ENCODE peak calls at places on chromosomes 6 and 20, in six cellular contexts. N is heart left ventricle, A is A549, J is thoracic aorta, G is cardiac muscle cell, V is stomach. M is an unnamed sample. For H3K4me1, the result is how much of the 10 kb centered on the place peaks cover.

GRCh38 chr6:117992856-117993255 is 85.8 kb downstream of the SLC35F1 start:
- DNase-seq in A (no peak), V (no peak), J (no peak), N (no peak), G (no peak), M (no peak)

GRCh38 chr6:167569041-167569805 is 244.3 kb downstream of the TTLL2 start:
- DNase-seq in N (no peak), J (no peak), A (no peak), G (no peak), V (no peak), M (peak)

GRCh38 chr6:84728602-84729001 is 35.8 kb downstream of the TBX18 start:
- DNase-seq in N (no peak), G (peak), V (no peak), J (no peak), A (peak), M (no peak)

GRCh38 chr6:128097019-128097418 is 196.2 kb upstream of the THEMIS start:
- DNase-seq in A (no peak), J (no peak), G (no peak), V (no peak), N (no peak), M (no peak)

GRCh38 chr20:10090588-10091166 is 55.9 kb downstream of the ANKEF1 start:
- DNase-seq in J (no peak), N (peak), A (peak), V (peak), G (peak), M (no peak)

GRCh38 chr6:7468382-7469081 is 72.9 kb upstream of the DSP start:
- DNase-seq in N (peak), A (peak), V (no peak), G (peak), J (no peak), M (no peak)

GRCh38 chr20:8602389-8603116 is 466.3 kb upstream of the PLCB4 start:
- DNase-seq in A (no peak), V (no peak), N (no peak), G (peak), J (no peak), M (no peak)

GRCh38 chr6:56802570-56802969 is 152.3 kb upstream of the BEND6 start:
- DNase-seq in V (no peak), J (no peak), N (no peak), A (peak), G (peak), M (no peak)

GRCh38 chr20:43843096-43843964 is 71.3 kb upstream of the TOX2 start:
- DNase-seq in N (no peak), V (no peak), J (no peak), G (peak), A (peak), M (peak)

GRCh38 chr6:133623065-133623464 is 265.8 kb upstream of the TCF21 start:
- DNase-seq in V (no peak), J (no peak), N (no peak), G (peak), A (peak), M (no peak)

GRCh38 chr6:39280247-39280731 is 33.9 kb downstream of the KCNK17 start:
- DNase-seq in J (no peak), A (peak), N (no peak), G (no peak), V (peak), M (no peak)

GRCh38 chr6:133834472-133835170 is 54.3 kb upstream of the TCF21 start:
- DNase-seq in J (no peak), V (no peak), N (no peak), A (peak), G (no peak), M (no peak)

GRCh38 chr20:47710665-47711045 is 74.6 kb downstream of the SULF2 start:
- DNase-seq in G (no peak), A (no peak), J (no peak), N (no peak), V (no peak), M (no peak)

GRCh38 chr6:153207041-153207440 is 76.0 kb upstream of the RGS17 start:
- DNase-seq in G (no peak), N (no peak), J (no peak), A (no peak), V (no peak), M (no peak)

GRCh38 chr6:134714679-134715078 is 235.2 kb downstream of the ALDH8A1 start:
- DNase-seq in A (no peak), N (no peak), V (no peak), G (peak), J (no peak), M (no peak)

GRCh38 chr20:18011951-18012645 is 43.3 kb downstream of the MGME1 start:
- DNase-seq in G (no peak), J (no peak), A (no peak), V (no peak), N (no peak), M (no peak)

GRCh38 chr6:99016355-99016754 is 68.6 kb upstream of the FBXL4 start:
- DNase-seq in A (no peak), V (no peak), N (no peak), G (no peak), J (no peak), M (no peak)

GRCh38 chr6:145319605-145320004 is 415.7 kb downstream of the EPM2A start:
- DNase-seq in V (no peak), J (no peak), G (no peak), A (no peak), N (no peak), M (no peak)

GRCh38 chr6:55497694-55498093 is 81.3 kb downstream of the HMGCLL1 start:
- DNase-seq in N (no peak), A (no peak), V (no peak), J (no peak), G (no peak), M (no peak)

GRCh38 chr6:160174681-160175080 is 53.1 kb downstream of the SLC22A1 start:
- DNase-seq in G (no peak), A (no peak), N (no peak), V (no peak), J (no peak), M (no peak)

GRCh38 chr6:144305985-144306384 is 20.9 kb downstream of the UTRN start:
- DNase-seq in A (no peak), G (no peak), J (no peak), V (no peak), N (no peak), M (no peak)

GRCh38 chr6:167341038-167341613 is 16.2 kb downstream of the TTLL2 start:
- DNase-seq in V (no peak), N (no peak), A (no peak), J (no peak), G (no peak), M (no peak)

GRCh38 chr6:90025418-90026089 is 131.3 kb downstream of the GJA10 start:
- DNase-seq in V (no peak), N (no peak), A (peak), G (peak), J (no peak), M (no peak)

GRCh38 chr6:104256547-104257144 is 603.1 kb downstream of the HACE1 start:
- DNase-seq in V (no peak), N (no peak), A (no peak), G (no peak), J (no peak), M (no peak)

GRCh38 chr20:34675993-34676641 is 775 bp downstream of the PIGU start:
- DNase-seq in G (no peak), J (no peak), A (no peak), V (no peak), N (no peak), M (no peak)

GRCh38 chr6:99575544-99576227 is 7.2 kb upstream of the CCNC start:
- DNase-seq in N (no peak), A (no peak), J (no peak), G (no peak), V (no peak), M (no peak)

GRCh38 chr6:22113046-22113766 is 183.6 kb downstream of the PRL start:
- DNase-seq in J (peak), A (peak), V (no peak), G (peak), N (no peak), M (no peak)

GRCh38 chr6:165231177-165231576 is 78.2 kb downstream of the C6orf118 start:
- DNase-seq in J (no peak), A (no peak), V (no peak), G (no peak), N (no peak), M (no peak)

GRCh38 chr6:14281831-14282230 is 164.3 kb downstream of the CD83 start:
- DNase-seq in J (no peak), A (no peak), V (no peak), N (no peak), G (no peak), M (no peak)

GRCh38 chr6:40539853-40540252 is 47.3 kb downstream of the LRFN2 start:
- DNase-seq in J (no peak), A (no peak), G (no peak), N (no peak), V (no peak), M (no peak)

GRCh38 chr6:40474937-40475336 is 112.2 kb downstream of the LRFN2 start:
- DNase-seq in G (no peak), J (no peak), V (no peak), A (no peak), N (no peak), M (no peak)

GRCh38 chr20:47791084-47791599 is 5.9 kb upstream of the SULF2 start:
- DNase-seq in J (no peak), V (no peak), N (no peak), G (no peak), A (no peak), M (no peak)

GRCh38 chr6:112939543-112939942 is 592.4 kb downstream of the RFPL4B start:
- DNase-seq in J (no peak), A (no peak), V (no peak), G (peak), N (no peak), M (no peak)

GRCh38 chr6:21259660-21260059 is 333.9 kb upstream of the SOX4 start:
- DNase-seq in N (no peak), A (no peak), V (no peak), G (no peak), J (no peak), M (no peak)

GRCh38 chr6:161111256-161111655 is 119.7 kb downstream of the MAP3K4 start:
- DNase-seq in A (no peak), J (no peak), V (no peak), G (no peak), N (no peak), M (no peak)

GRCh38 chr20:19692685-19693119 is 65.4 kb upstream of the RIN2 start:
- DNase-seq in N (peak), J (no peak), V (peak), A (peak), G (peak), M (no peak)

GRCh38 chr6:44224978-44225330 is 1.6 kb downstream of the SLC29A1 start:
- DNase-seq in A (no peak), J (no peak), V (no peak), G (no peak), N (no peak), M (no peak)
- H3K4me3 ChIP-seq in A (no peak), J (no peak), V (peak), G (no peak), N (peak), M (no peak)

DNA sequence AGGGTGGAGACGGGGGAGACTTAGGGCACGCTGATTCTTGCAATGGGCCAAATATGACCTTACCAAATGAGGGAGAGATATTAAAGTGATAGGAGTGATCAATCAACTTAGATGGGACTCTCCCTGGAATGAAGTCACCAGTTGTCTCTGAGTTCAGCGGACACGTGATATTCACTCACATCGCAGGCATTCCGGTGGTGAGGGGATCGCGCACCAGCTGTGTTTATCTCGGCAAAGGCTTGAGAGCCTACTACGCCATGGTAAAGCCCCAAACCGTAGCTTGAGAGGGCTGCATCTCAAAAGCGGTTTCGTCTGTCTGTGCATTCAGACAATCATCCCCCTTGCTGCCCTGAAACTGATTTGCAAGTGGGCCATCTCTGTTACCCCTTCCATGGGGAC is 5.5 kb downstream of the BMP7 start:
- DNase-seq in G (no peak), V (no peak), A (no peak), N (no peak), J (no peak), M (no peak)
- H3K4me1 ChIP-seq in G (half or more), V (half or more), A (under half), N (under half), J (under half), M (under half)

GRCh38 chr20:15047561-15047960 is 710.1 kb upstream of the FLRT3 start:
- DNase-seq in G (no peak), J (no peak), N (no peak), V (no peak), A (no peak), M (no peak)

GRCh38 chr20:15045246-15045645 is 707.8 kb upstream of the FLRT3 start:
- DNase-seq in J (no peak), G (peak), N (no peak), A (no peak), V (no peak), M (no peak)

GRCh38 chr20:15042723-15043122 is 705.3 kb upstream of the FLRT3 start:
- DNase-seq in A (no peak), G (no peak), V (no peak), N (no peak), J (no peak), M (no peak)

GRCh38 chr20:15047100-15047499 is 709.7 kb upstream of the FLRT3 start:
- DNase-seq in V (no peak), A (no peak), N (no peak), G (no peak), J (no peak), M (no peak)
- H3K4me3 ChIP-seq in V (no peak), A (no peak), N (no peak), G (no peak), J (no peak), M (no peak)

GRCh38 chr20:49696594-49696993 is 17.1 kb downstream of the B4GALT5 start:
- DNase-seq in A (no peak), V (no peak), N (no peak), J (no peak), G (no peak), M (no peak)
- H3K4me1 ChIP-seq in A (half or more), V (half or more), N (half or more), J (under half), G (under half), M (half or more)

GRCh38 chr20:61257596-61257995 is 5.5 kb downstream of the CDH4 start:
- DNase-seq in A (no peak), V (no peak), G (no peak), N (no peak), J (no peak), M (no peak)
- H3K4me3 ChIP-seq in A (no peak), V (no peak), G (no peak), N (no peak), J (no peak), M (no peak)

DNA sequence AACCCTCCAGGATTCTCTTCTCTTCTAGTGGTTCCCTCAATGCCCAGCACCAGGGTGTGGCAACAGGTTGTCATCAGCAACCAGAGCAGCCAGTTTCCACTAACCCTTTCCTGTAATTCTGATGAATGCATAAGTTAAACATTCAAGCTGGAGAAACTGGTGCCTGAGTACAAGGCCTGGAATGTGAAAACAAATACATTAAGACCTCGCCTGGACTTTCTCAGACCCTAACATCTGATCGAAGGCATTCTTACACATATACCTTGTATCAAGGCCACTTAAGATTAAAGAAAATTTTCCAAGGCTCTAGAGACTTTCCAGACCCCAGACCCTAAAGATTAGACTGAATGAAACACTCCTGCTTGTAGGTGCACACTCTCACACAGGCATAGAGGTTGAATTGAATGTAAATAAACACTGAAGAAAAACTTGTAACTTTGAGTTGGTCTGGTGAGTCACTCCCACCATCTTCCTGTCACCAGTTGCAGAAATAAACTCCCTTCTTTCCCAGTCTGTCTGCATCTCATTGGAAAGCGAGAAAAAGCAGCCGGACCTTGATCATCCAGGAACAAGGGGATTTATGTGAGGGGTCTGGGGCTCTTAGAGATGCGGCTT is 9.0 kb downstream of the LRP11 start:
- DNase-seq in A (peak), N (no peak), J (no peak), V (peak), G (peak), M (peak)
- H3K4me1 ChIP-seq in A (half or more), N (under half), J (under half), V (under half), G (under half), M (under half)

DNA sequence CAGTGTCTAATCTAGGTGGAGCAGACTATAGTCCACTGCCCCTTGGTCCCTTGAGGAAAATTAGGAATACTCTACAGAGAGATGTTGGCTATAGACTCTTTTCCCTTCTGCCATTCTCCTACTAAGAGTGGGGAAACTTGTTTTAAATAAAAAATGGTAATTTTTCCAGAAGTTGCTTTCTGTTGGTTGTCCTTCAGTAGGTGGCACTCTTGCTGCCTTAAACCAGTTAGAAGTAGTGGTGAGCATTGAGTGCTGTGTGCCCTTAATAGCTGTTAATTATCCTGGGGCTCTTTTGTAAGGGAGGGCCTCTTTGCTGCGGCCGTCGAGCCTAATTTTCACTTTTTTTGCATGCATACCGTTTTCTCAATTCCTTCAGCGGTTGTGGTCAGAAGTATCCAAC is 2.8 kb downstream of the CMTR1 start:
- DNase-seq in G (no peak), N (no peak), A (no peak), J (no peak), V (no peak), M (no peak)
- H3K4me3 ChIP-seq in G (no peak), N (no peak), A (no peak), J (no peak), V (no peak), M (no peak)

M was measured in vagina.